ENCODE peak calls at places on chromosomes 5 and 9, in seven cellular contexts. X is dorsolateral prefrontal cortex; D is CD4-positive, alpha-beta T cell; F is CD8-positive, alpha-beta T cell; K is prostate gland; P is naive thymus-derived CD4-positive, alpha-beta T cell; M is tibial artery. A is an unnamed sample.

GRCh38 chr9:96858018-96858573 is 3.8 kb upstream of the ZNF782 start:
- DNase-seq in X (no peak), D (no peak), F (no peak), K (no peak), P (no peak), M (no peak), A (no peak)

GRCh38 chr5:9288234-9288633 is 257.6 kb downstream of the SEMA5A start:
- DNase-seq in X (no peak), D (no peak), F (no peak), K (no peak), P (no peak), M (no peak), A (no peak)

GRCh38 chr5:167261309-167262100 is 1029.9 kb upstream of the WWC1 start:
- DNase-seq in X (no peak), D (no peak), F (no peak), K (no peak), P (no peak), M (no peak), A (no peak)

GRCh38 chr5:50658243-50658642 is 8.2 kb upstream of the PARP8 start:
- DNase-seq in X (no peak), D (no peak), F (no peak), K (no peak), P (no peak), M (no peak), A (no peak)

GRCh38 chr9:107222020-107222522 is 61.0 kb upstream of the RAD23B start:
- DNase-seq in X (no peak), D (no peak), F (no peak), K (no peak), P (no peak), M (no peak), A (no peak)

GRCh38 chr5:101897914-101898313 is 398.2 kb downstream of the SLCO4C1 start:
- DNase-seq in X (no peak), D (no peak), F (no peak), K (no peak), P (no peak), M (no peak), A (no peak)

GRCh38 chr5:172887735-172888134 is 53.7 kb downstream of the ERGIC1 start:
- DNase-seq in X (no peak), D (no peak), F (no peak), K (no peak), P (no peak), M (no peak), A (peak)

GRCh38 chr5:69148981-69149675 is 17.8 kb upstream of the CCNB1 start:
- DNase-seq in X (no peak), D (no peak), F (no peak), K (no peak), P (no peak), M (no peak), A (no peak)

GRCh38 chr9:89021154-89021803 is 30.0 kb downstream of the S1PR3 start:
- DNase-seq in X (no peak), D (no peak), F (no peak), K (no peak), P (no peak), M (peak), A (no peak)

GRCh38 chr5:106258591-106259125 is 1412.1 kb downstream of the EFNA5 start:
- DNase-seq in X (no peak), D (no peak), F (no peak), K (no peak), P (no peak), M (no peak), A (no peak)

GRCh38 chr5:141640051-141640415 is 3.2 kb downstream of the RELL2 start:
- DNase-seq in X (no peak), D (no peak), F (no peak), K (no peak), P (no peak), M (no peak), A (no peak)

GRCh38 chr5:141637693-141638419 is 1.1 kb downstream of the RELL2 start:
- DNase-seq in X (no peak), D (peak), F (peak), K (peak), P (peak), M (peak), A (peak)

GRCh38 chr5:141637266-141637692 is 482 bp downstream of the RELL2 start:
- DNase-seq in X (peak), D (peak), F (peak), K (peak), P (peak), M (no peak), A (peak)

GRCh38 chr5:141639357-141640050 is 2.7 kb downstream of the RELL2 start:
- DNase-seq in X (no peak), D (no peak), F (no peak), K (no peak), P (no peak), M (no peak), A (no peak)

GRCh38 chr5:141638771-141639170 is 2.0 kb downstream of the RELL2 start:
- DNase-seq in X (no peak), D (no peak), F (no peak), K (no peak), P (no peak), M (no peak), A (no peak)
- H3K27ac ChIP-seq in X (no peak), D (no peak), F (no peak), K (no peak), P (no peak), M (no peak), A (no peak)

GRCh38 chr9:113675475-113675941 is 200.6 kb upstream of the ZNF618 start:
- DNase-seq in X (no peak), D (no peak), F (no peak), K (no peak), P (no peak), M (peak), A (peak)
- H3K27ac ChIP-seq in X (no peak), D (no peak), F (no peak), K (no peak), P (no peak), M (peak), A (no peak)

GRCh38 chr5:83856898-83857297 is 136.2 kb upstream of the HAPLN1 start:
- DNase-seq in X (no peak), D (no peak), F (no peak), K (no peak), P (no peak), M (no peak), A (no peak)
- H3K27ac ChIP-seq in X (no peak), D (no peak), F (no peak), K (no peak), P (no peak), M (no peak), A (no peak)

GRCh38 chr5:1329111-1329579 is 15.8 kb downstream of the CLPTM1L start:
- DNase-seq in X (no peak), D (no peak), F (no peak), K (no peak), P (no peak), M (no peak), A (peak)
- H3K27ac ChIP-seq in X (no peak), D (no peak), F (no peak), K (no peak), P (no peak), M (no peak), A (no peak)

GRCh38 chr9:15499108-15499507 is 11.7 kb downstream of the PSIP1 start:
- DNase-seq in X (no peak), D (no peak), F (no peak), K (no peak), P (no peak), M (no peak), A (no peak)
- H3K27ac ChIP-seq in X (no peak), D (no peak), F (no peak), K (no peak), P (no peak), M (no peak), A (no peak)

GRCh38 chr5:127029513-127030258 is 672 bp downstream of the MARCHF3 start:
- DNase-seq in X (peak), D (peak), F (peak), K (peak), P (peak), M (peak), A (peak)
- H3K27ac ChIP-seq in X (peak), D (peak), F (peak), K (peak), P (peak), M (peak), A (peak)

DNA sequence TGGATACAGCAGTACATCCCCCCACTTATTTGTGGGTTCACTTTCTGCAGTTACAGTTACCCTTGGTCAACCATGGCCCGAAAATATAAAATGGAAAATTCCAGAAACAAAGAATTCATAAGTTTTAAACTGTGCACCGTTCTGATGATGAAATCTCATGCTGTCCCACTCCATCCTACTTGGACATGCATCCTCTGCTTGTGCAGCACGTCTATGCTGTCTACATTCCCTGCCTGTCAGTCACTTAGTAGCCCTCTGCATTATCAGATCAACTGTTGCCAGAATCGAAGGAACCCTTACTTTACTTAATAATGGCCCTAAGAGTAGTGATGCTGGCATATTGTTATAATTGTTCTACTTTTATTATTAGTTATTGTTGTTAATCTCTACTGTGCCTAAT is 14.6 kb downstream of the MARCHF3 start:
- DNase-seq in X (no peak), D (no peak), F (no peak), K (no peak), P (no peak), M (no peak), A (no peak)
- H3K27ac ChIP-seq in X (no peak), D (no peak), F (no peak), K (no peak), P (no peak), M (no peak), A (peak)

GRCh38 chr5:179763215-179763945 is 30.4 kb upstream of the LTC4S start:
- DNase-seq in X (peak), D (peak), F (peak), K (peak), P (peak), M (peak), A (peak)
- H3K27ac ChIP-seq in X (peak), D (no peak), F (no peak), K (peak), P (no peak), M (peak), A (peak)

GRCh38 chr5:169627551-169627950 is 9.5 kb upstream of the DOCK2 start:
- DNase-seq in X (no peak), D (no peak), F (no peak), K (no peak), P (no peak), M (no peak), A (no peak)

GRCh38 chr5:169628891-169629290 is 8.2 kb upstream of the DOCK2 start:
- DNase-seq in X (no peak), D (no peak), F (no peak), K (no peak), P (no peak), M (no peak), A (no peak)

GRCh38 chr5:169631360-169631759 is 5.7 kb upstream of the DOCK2 start:
- DNase-seq in X (no peak), D (no peak), F (no peak), K (no peak), P (no peak), M (no peak), A (no peak)

GRCh38 chr5:169632946-169633345 is 4.1 kb upstream of the DOCK2 start:
- DNase-seq in X (no peak), D (no peak), F (no peak), K (no peak), P (no peak), M (no peak), A (no peak)

GRCh38 chr5:169629847-169630548 is 7.1 kb upstream of the DOCK2 start:
- DNase-seq in X (no peak), D (no peak), F (no peak), K (no peak), P (no peak), M (no peak), A (no peak)
- H3K27ac ChIP-seq in X (no peak), D (no peak), F (no peak), K (no peak), P (no peak), M (no peak), A (no peak)